ENCODE peak calls at places on chromosomes 3 and 15, in five cellular contexts. M is mucosa of gallbladder; Y is effector CD4-positive, alpha-beta T cell; I is WTC11; G is activated CD8-positive, alpha-beta T cell treated with anti-CD3 and anti-CD28 coated beads for 36 hours. L is an unnamed sample.

GRCh38 chr3:60147249-60147648 is 1097.4 kb upstream of the CFAP20DC start:
- DNase-seq in M (no peak), Y (no peak), I (peak), G (peak), L (no peak)

GRCh38 chr3:66322436-66322835 is 101.6 kb downstream of the SLC25A26 start:
- DNase-seq in M (no peak), Y (no peak), I (no peak), G (no peak), L (no peak)

GRCh38 chr3:58722526-58722925 is 56.0 kb upstream of the FAM3D start:
- DNase-seq in M (no peak), Y (no peak), I (no peak), G (no peak), L (peak)

GRCh38 chr15:80695099-80695910 is at the start of gene ABHD17C:
- DNase-seq in M (peak), Y (no peak), I (peak), G (peak), L (peak)

GRCh38 chr3:78917541-78917940 is 850.3 kb downstream of the ROBO1 start:
- DNase-seq in M (no peak), Y (no peak), I (no peak), G (no peak), L (no peak)

GRCh38 chr15:96273317-96274086 is 57.0 kb upstream of the NR2F2 start:
- DNase-seq in M (no peak), Y (no peak), I (no peak), G (peak), L (peak)

GRCh38 chr15:36809380-36809779 is 230.0 kb downstream of the CDIN1 start:
- DNase-seq in M (no peak), Y (no peak), I (no peak), G (no peak), L (no peak)

GRCh38 chr3:1088503-1088902 is 4.3 kb upstream of the CNTN6 start:
- DNase-seq in M (no peak), Y (no peak), I (no peak), G (no peak), L (no peak)

GRCh38 chr3:6809349-6809748 is 51.6 kb upstream of the GRM7 start:
- DNase-seq in M (no peak), Y (no peak), I (no peak), G (no peak), L (no peak)

GRCh38 chr3:53880396-53881345 is 1.3 kb downstream of the ACTR8 start:
- DNase-seq in M (no peak), Y (no peak), I (no peak), G (no peak), L (peak)

GRCh38 chr3:157174616-157175498 is 14.9 kb upstream of the CCNL1 start:
- DNase-seq in M (peak), Y (peak), I (peak), G (peak), L (peak)

GRCh38 chr15:32715276-32715675 is 2.5 kb upstream of the GREM1 start:
- DNase-seq in M (no peak), Y (no peak), I (no peak), G (no peak), L (no peak)

GRCh38 chr3:104537323-104537722 is 829.4 kb upstream of the ALCAM start:
- DNase-seq in M (no peak), Y (no peak), I (no peak), G (no peak), L (no peak)

GRCh38 chr3:151875759-151876158 is 2.3 kb downstream of the SUCNR1 start:
- DNase-seq in M (no peak), Y (no peak), I (no peak), G (no peak), L (peak)

GRCh38 chr3:160921020-160921635 is 165.1 kb downstream of the PPM1L start:
- DNase-seq in M (no peak), Y (no peak), I (peak), G (peak), L (peak)

GRCh38 chr15:65275104-65275727 is 11.5 kb downstream of the PARP16 start:
- DNase-seq in M (no peak), Y (no peak), I (no peak), G (peak), L (no peak)

GRCh38 chr15:40256642-40257235 is 17.9 kb downstream of the PAK6 start:
- DNase-seq in M (no peak), Y (no peak), I (no peak), G (peak), L (peak)

GRCh38 chr3:187967982-187968381 is 186.0 kb upstream of the LPP start:
- DNase-seq in M (no peak), Y (no peak), I (no peak), G (no peak), L (peak)

GRCh38 chr15:95958417-95958816 is 372.1 kb upstream of the NR2F2 start:
- DNase-seq in M (no peak), Y (no peak), I (no peak), G (no peak), L (no peak)

GRCh38 chr3:17055374-17056276 is 170.9 kb downstream of the PLCL2 start:
- DNase-seq in M (no peak), Y (no peak), I (no peak), G (no peak), L (no peak)

GRCh38 chr3:181932039-181932438 is 220.3 kb downstream of the SOX2 start:
- DNase-seq in M (no peak), Y (no peak), I (no peak), G (no peak), L (no peak)

GRCh38 chr15:35271371-35272043 is 186.4 kb upstream of the NANOGP8 start:
- DNase-seq in M (no peak), Y (no peak), I (no peak), G (no peak), L (peak)

GRCh38 chr3:173395412-173396181 is 1.9 kb upstream of the NLGN1 start:
- DNase-seq in M (peak), Y (no peak), I (peak), G (peak), L (peak)

GRCh38 chr15:33098082-33099058 is 96.1 kb downstream of the FMN1 start:
- DNase-seq in M (no peak), Y (no peak), I (no peak), G (no peak), L (peak)

GRCh38 chr15:61106886-61107285 is 122.2 kb downstream of the RORA start:
- DNase-seq in M (no peak), Y (no peak), I (no peak), G (no peak), L (no peak)

GRCh38 chr3:144142151-144142855 is 170.7 kb downstream of the DIPK2A start:
- DNase-seq in M (no peak), Y (no peak), I (no peak), G (no peak), L (peak)

GRCh38 chr3:149592758-149593240 is 65.0 kb downstream of the WWTR1 start:
- DNase-seq in M (no peak), Y (no peak), I (no peak), G (no peak), L (no peak)

GRCh38 chr15:79644091-79644490 is 212.0 kb downstream of the MINAR1 start:
- DNase-seq in M (no peak), Y (no peak), I (no peak), G (peak), L (peak)

GRCh38 chr3:181076558-181076957 is 87.0 kb upstream of the DNAJC19 start:
- DNase-seq in M (no peak), Y (no peak), I (no peak), G (no peak), L (no peak)

GRCh38 chr3:48567090-48567489 is 3.5 kb upstream of the UCN2 start:
- DNase-seq in M (no peak), Y (no peak), I (no peak), G (no peak), L (no peak)

GRCh38 chr15:88288661-88289060 is 32.1 kb upstream of the NTRK3 start:
- DNase-seq in M (no peak), Y (no peak), I (no peak), G (no peak), L (no peak)

GRCh38 chr3:182904164-182904563 is 76.2 kb downstream of the DCUN1D1 start:
- DNase-seq in M (no peak), Y (no peak), I (no peak), G (no peak), L (no peak)

GRCh38 chr15:65292938-65293518 is 2.8 kb upstream of the RNU5A-1 start:
- DNase-seq in M (no peak), Y (no peak), I (no peak), G (no peak), L (no peak)

GRCh38 chr15:66253643-66254363 is at the start of gene MEGF11:
- DNase-seq in M (peak), Y (no peak), I (peak), G (peak), L (peak)

GRCh38 chr15:92807971-92808571 is 92.1 kb upstream of the CHD2 start:
- DNase-seq in M (no peak), Y (no peak), I (no peak), G (no peak), L (peak)

GRCh38 chr3:58001979-58002378 is 6.2 kb upstream of the FLNB start:
- DNase-seq in M (no peak), Y (no peak), I (no peak), G (no peak), L (no peak)